ENCODE peak calls at places on chromosome 18, in five cellular contexts. T is HT-29, P is HS-27A, G is colonic mucosa, U is EL. V is an unnamed sample.

GRCh38 chr18:22728481-22729105 is 204.5 kb upstream of the RBBP8 start:
- DNase-seq in P (no peak), G (no peak), T (no peak), U (no peak), V (no peak)

GRCh38 chr18:67215686-67216085 is 300.8 kb downstream of the DSEL start:
- DNase-seq in P (no peak), U (no peak), G (no peak), T (no peak), V (no peak)

GRCh38 chr18:51537487-51537886 is 340.0 kb upstream of the MEX3C start:
- DNase-seq in P (no peak), T (peak; percentile 73), U (no peak), G (no peak), V (no peak)

GRCh38 chr18:60019463-60019840 is 119.7 kb downstream of the PMAIP1 start:
- DNase-seq in G (no peak), P (peak; percentile 49), T (no peak), U (peak; percentile 89), V (no peak)

GRCh38 chr18:27583021-27583420 is 397.9 kb upstream of the CHST9 start:
- DNase-seq in G (no peak), U (no peak), T (no peak), P (no peak), V (no peak)

GRCh38 chr18:34592961-34593382 is 117.1 kb upstream of the DTNA start:
- DNase-seq in G (no peak), T (no peak), P (peak; percentile 27), U (peak; percentile 27), V (peak; percentile 14)

GRCh38 chr18:57084331-57085298 is 62.3 kb upstream of the BOD1L2 start:
- DNase-seq in T (no peak), P (no peak), U (peak; percentile 44), G (no peak), V (no peak)

GRCh38 chr18:25563346-25563745 is 211.4 kb upstream of the ZNF521 start:
- DNase-seq in G (no peak), T (no peak), U (no peak), P (no peak), V (no peak)

GRCh38 chr18:34528177-34528576 is 181.9 kb upstream of the DTNA start:
- DNase-seq in G (no peak), P (no peak), T (no peak), U (no peak), V (no peak)

GRCh38 chr18:37889963-37890362 is 324.4 kb upstream of the CELF4 start:
- DNase-seq in U (no peak), P (no peak), T (no peak), G (no peak), V (no peak)

GRCh38 chr18:39594206-39594605 is 2028.6 kb upstream of the CELF4 start:
- DNase-seq in T (no peak), P (no peak), U (no peak), G (no peak), V (no peak)

GRCh38 chr18:58213931-58214431 is 170.0 kb downstream of the NEDD4L start:
- DNase-seq in T (no peak), G (no peak), P (no peak), U (peak; percentile 64), V (no peak)

GRCh38 chr18:34809697-34810096 is 99.6 kb downstream of the DTNA start:
- DNase-seq in U (peak; percentile 44), G (peak; percentile 54), P (no peak), T (peak; percentile 28), V (no peak)

GRCh38 chr18:60092073-60092472 is 192.3 kb downstream of the PMAIP1 start:
- DNase-seq in T (no peak), G (no peak), P (no peak), U (no peak), V (no peak)

GRCh38 chr18:79395761-79396404 is at the start of gene NFATC1:
- DNase-seq in T (no peak), P (no peak), G (peak; percentile 46), U (peak; percentile 61), V (peak; percentile 55)

GRCh38 chr18:54647176-54647575 is 56.1 kb downstream of the DYNAP start:
- DNase-seq in P (no peak), T (peak; percentile 53), G (peak; percentile 36), U (peak; percentile 13), V (peak; percentile 36)

GRCh38 chr18:3321133-3321812 is 59.3 kb downstream of the MYL12B start:
- DNase-seq in G (no peak), P (peak; percentile 97), T (peak; percentile 30), U (peak; percentile 89), V (no peak)

GRCh38 chr18:43620936-43621335 is 343.6 kb upstream of the SYT4 start:
- DNase-seq in T (peak; percentile 36), G (no peak), P (no peak), U (peak; percentile 29), V (no peak)

GRCh38 chr18:28163201-28163778 is 13.6 kb downstream of the CDH2 start:
- DNase-seq in U (peak; percentile 65), T (no peak), G (no peak), P (no peak), V (no peak)

GRCh38 chr18:6368017-6368416 is 46.7 kb downstream of the L3MBTL4 start:
- DNase-seq in T (no peak), G (no peak), P (no peak), U (no peak), V (no peak)

GRCh38 chr18:53541924-53542323 is 682.5 kb downstream of the MBD2 start:
- DNase-seq in U (no peak), P (no peak), G (no peak), T (no peak), V (no peak)

GRCh38 chr18:29651121-29651675 is 1391.3 kb downstream of the DSC3 start:
- DNase-seq in T (no peak), P (no peak), U (peak; percentile 46), G (no peak), V (no peak)

GRCh38 chr18:74463271-74463670 is 6.2 kb upstream of the DIPK1C start:
- DNase-seq in P (no peak), G (no peak), T (no peak), U (no peak), V (no peak)

GRCh38 chr18:41075212-41075611 is 879.8 kb upstream of the PIK3C3 start:
- DNase-seq in G (no peak), U (peak; percentile 5), T (no peak), P (peak; percentile 55), V (no peak)

GRCh38 chr18:58148954-58149471 is 105.0 kb downstream of the NEDD4L start:
- DNase-seq in P (no peak), U (no peak), G (peak; percentile 49), T (peak; percentile 38), V (peak; percentile 62)

GRCh38 chr18:13202571-13202970 is 16.0 kb upstream of the LDLRAD4 start:
- DNase-seq in T (peak; percentile 23), P (no peak), G (no peak), U (no peak), V (no peak)

GRCh38 chr18:54888933-54889332 is 60.7 kb downstream of the RAB27B start:
- DNase-seq in G (no peak), U (peak; percentile 50), P (no peak), T (no peak), V (no peak)

GRCh38 chr18:37612519-37612918 is 46.9 kb upstream of the CELF4 start:
- DNase-seq in G (no peak), P (no peak), T (no peak), U (no peak), V (no peak)

GRCh38 chr18:63970803-63971191 is 916 bp downstream of the SERPINB8 start:
- DNase-seq in G (peak; percentile 66), U (peak; percentile 77), T (peak; percentile 44), P (no peak), V (peak; percentile 35)

GRCh38 chr18:51861041-51861440 is 479.0 kb upstream of the DCC start:
- DNase-seq in G (no peak), P (no peak), T (no peak), U (no peak), V (no peak)

GRCh38 chr18:35634376-35634775 is 52.8 kb downstream of the GALNT1 start:
- DNase-seq in U (peak; percentile 41), P (no peak), T (no peak), G (no peak), V (no peak)

V was measured in prostate gland.